ENCODE peak calls at places on chromosomes 1 and 21, in six cellular contexts. D is prostate gland, C is fibroblast of the aortic adventitia, K is OCI-LY7, Z is heart right ventricle, V is left lung. X is an unnamed sample.

GRCh38 chr1:15432327-15432726 is 5.9 kb upstream of the CTRC start:
- DNase-seq in D (no peak), V (no peak), K (no peak), C (no peak), Z (no peak), X (no peak)

GRCh38 chr1:46333300-46334029 is 7.1 kb upstream of the NSUN4 start:
- DNase-seq in V (no peak), D (no peak), Z (no peak), C (peak; percentile 28), K (peak; percentile 88), X (no peak)

GRCh38 chr1:196450143-196450911 is 157.9 kb downstream of the KCNT2 start:
- DNase-seq in D (no peak), Z (no peak), V (no peak), K (no peak), C (no peak), X (no peak)

GRCh38 chr1:12040457-12041051 is 21.3 kb downstream of the MIIP start:
- DNase-seq in D (peak; percentile 34), Z (no peak), K (peak; percentile 96), C (peak; percentile 95), V (peak; percentile 57), X (no peak)

GRCh38 chr21:44018813-44019567 is 6.9 kb downstream of the TRAPPC10 start:
- DNase-seq in Z (no peak), K (no peak), C (no peak), D (no peak), V (no peak), X (no peak)

GRCh38 chr1:32246888-32247273 is at the start of gene FAM167B:
- DNase-seq in D (no peak), C (peak; percentile 96), Z (peak; percentile 40), K (no peak), V (no peak), X (no peak)

GRCh38 chr1:206521002-206521585 is 13.8 kb downstream of the RASSF5 start:
- DNase-seq in C (no peak), Z (no peak), V (no peak), D (peak; percentile 35), K (no peak), X (no peak)

GRCh38 chr1:72018562-72018961 is 263.8 kb downstream of the NEGR1 start:
- DNase-seq in C (no peak), V (no peak), D (no peak), Z (no peak), K (no peak), X (no peak)

GRCh38 chr1:240499012-240499411 is 112.9 kb downstream of the GREM2 start:
- DNase-seq in Z (no peak), D (no peak), K (no peak), V (no peak), C (peak; percentile 57), X (no peak)

GRCh38 chr21:26389971-26390641 is 183.0 kb downstream of the CYYR1 start:
- DNase-seq in V (no peak), C (peak; percentile 27), D (peak; percentile 49), K (no peak), Z (no peak), X (no peak)

GRCh38 chr1:15469836-15470495 is 5.9 kb upstream of the CELA2B start:
- DNase-seq in K (no peak), D (no peak), C (no peak), V (no peak), Z (no peak), X (no peak)

DNA sequence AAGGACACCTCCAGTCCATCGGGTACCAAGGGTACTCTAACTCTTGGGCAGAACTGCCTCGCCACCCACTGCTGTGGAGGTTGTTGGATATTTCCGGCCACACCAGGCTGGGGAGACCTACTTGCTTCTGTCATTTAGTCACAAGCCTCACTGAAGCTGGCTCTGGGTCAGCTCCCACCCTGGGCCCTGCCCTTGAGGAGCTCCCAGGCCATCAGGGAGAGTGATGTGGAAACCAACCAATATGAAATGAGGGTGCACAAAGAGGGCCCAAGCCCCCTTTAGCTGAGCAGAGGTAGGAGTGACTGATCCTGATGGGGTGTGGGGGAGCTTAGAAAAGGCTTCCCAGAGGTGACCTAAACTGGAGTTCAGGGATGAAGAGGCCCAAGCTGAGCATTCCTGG is 19.6 kb downstream of the PARS2 start:
- DNase-seq in V (no peak), C (no peak), K (no peak), D (no peak), Z (no peak), X (peak; percentile 57)
- H3K4me3 ChIP-seq in V (no peak overlapping the region), C (no peak overlapping the region), K (no peak overlapping the region), D (no peak overlapping the region), Z (no peak overlapping the region), X (no peak overlapping the region)

GRCh38 chr1:216788671-216789070 is 65.4 kb upstream of the ESRRG start:
- DNase-seq in D (no peak), V (no peak), K (no peak), Z (no peak), C (no peak), X (no peak)

GRCh38 chr1:216794541-216795055 is 71.4 kb upstream of the ESRRG start:
- DNase-seq in D (no peak), C (no peak), K (no peak), V (no peak), Z (no peak), X (no peak)

DNA sequence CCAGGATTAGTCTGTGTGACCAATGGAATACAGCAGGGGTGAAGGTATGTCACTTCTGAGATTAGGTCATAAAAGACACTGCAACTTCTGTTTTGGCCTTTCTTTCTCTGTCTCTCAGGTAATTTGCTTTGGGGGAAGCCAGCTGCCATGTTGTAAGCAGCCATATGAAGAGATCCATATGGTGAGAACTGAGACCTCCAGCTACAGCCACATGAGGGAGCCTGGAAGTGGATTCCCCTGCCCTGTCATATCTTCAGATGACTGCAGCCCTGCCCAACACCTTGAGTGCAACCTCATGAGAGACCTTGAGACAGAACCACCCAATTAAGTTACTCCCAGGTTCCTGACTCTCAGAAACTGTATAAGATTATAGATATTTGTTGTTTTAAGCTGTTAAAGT is 70.1 kb upstream of the ESRRG start:
- DNase-seq in D (no peak), Z (no peak), V (no peak), K (no peak), C (no peak), X (no peak)
- H3K4me3 ChIP-seq in D (no peak overlapping the region), Z (no peak overlapping the region), V (no peak overlapping the region), K (no peak overlapping the region), C (no peak overlapping the region), X (no peak overlapping the region)

GRCh38 chr1:247316590-247317197 is 15.0 kb downstream of the ZNF496 start:
- DNase-seq in D (no peak), K (no peak), V (no peak), Z (no peak), C (no peak), X (no peak)
- H3K4me3 ChIP-seq in D (no peak overlapping the region), K (no peak overlapping the region), V (no peak overlapping the region), Z (no peak overlapping the region), C (no peak overlapping the region), X (no peak overlapping the region)

DNA sequence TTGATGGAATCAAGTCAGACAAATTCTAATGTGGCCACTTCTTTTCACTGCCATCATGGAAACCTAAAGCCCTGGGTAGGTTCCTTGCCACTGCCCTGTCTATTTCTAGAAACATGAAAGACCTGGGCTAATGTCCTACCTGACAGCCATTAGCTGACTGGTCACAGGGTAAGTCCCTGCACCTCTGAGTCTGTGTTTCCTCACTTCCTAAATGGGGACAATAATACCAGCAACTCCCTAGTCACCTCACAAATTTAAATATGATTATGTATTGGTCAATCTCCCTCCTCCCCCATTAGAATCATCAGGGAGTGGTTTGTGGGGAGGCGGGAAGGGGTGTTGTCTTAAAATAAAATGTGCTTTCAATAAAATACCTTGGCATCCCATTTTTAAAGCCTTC is 2.2 kb downstream of the CREG1 start:
- DNase-seq in D (no peak), C (no peak), K (no peak), Z (no peak), V (no peak), X (no peak)
- H3K4me3 ChIP-seq in D (no peak overlapping the region), C (no peak overlapping the region), K (peak overlapping the region; percentile 84), Z (no peak overlapping the region), V (peak overlapping the region; percentile 82), X (no peak overlapping the region)

GRCh38 chr1:62068978-62069377 is 125.7 kb upstream of the L1TD1 start:
- DNase-seq in Z (no peak), V (no peak), C (peak; percentile 55), D (no peak), K (no peak), X (no peak)
- H3K4me3 ChIP-seq in Z (no peak overlapping the region), V (no peak overlapping the region), C (no peak overlapping the region), D (no peak overlapping the region), K (no peak overlapping the region), X (peak overlapping the region; percentile 30)

DNA sequence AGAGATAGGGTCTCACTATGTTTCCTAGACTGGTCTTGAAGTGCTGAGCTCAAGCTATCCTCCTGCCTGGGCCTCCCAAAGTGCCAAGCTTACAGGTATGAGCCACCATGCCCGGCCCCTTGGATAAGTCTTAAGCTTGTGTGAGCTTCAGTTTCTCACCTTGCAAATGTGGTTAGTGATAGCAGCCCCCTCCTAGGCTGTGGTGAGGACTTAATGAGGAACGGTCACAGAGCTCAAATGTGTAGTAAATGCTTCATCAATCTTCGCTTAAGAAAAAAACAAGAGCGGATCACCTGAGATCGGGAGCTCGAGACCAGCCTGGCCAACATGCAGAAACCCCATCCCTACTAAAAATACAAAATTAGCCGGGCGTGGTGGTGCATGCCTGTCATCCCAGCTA is 3.0 kb downstream of the CNR2 start:
- DNase-seq in K (peak; percentile 66), Z (no peak), D (no peak), V (no peak), C (no peak), X (no peak)
- H3K4me3 ChIP-seq in K (peak overlapping the region; percentile 76), Z (no peak overlapping the region), D (no peak overlapping the region), V (no peak overlapping the region), C (no peak overlapping the region), X (no peak overlapping the region)

GRCh38 chr21:33662046-33662445 is 19.7 kb downstream of the ITSN1 start:
- DNase-seq in K (no peak), Z (no peak), D (no peak), V (no peak), C (no peak), X (no peak)
- H3K4me3 ChIP-seq in K (no peak overlapping the region), Z (no peak overlapping the region), D (no peak overlapping the region), V (no peak overlapping the region), C (no peak overlapping the region), X (no peak overlapping the region)

GRCh38 chr1:37994886-37995566 is 5.2 kb upstream of the SF3A3 start:
- DNase-seq in K (no peak), C (no peak), D (no peak), Z (no peak), V (no peak), X (no peak)
- H3K4me3 ChIP-seq in K (no peak overlapping the region), C (peak overlapping the region; percentile 67), D (no peak overlapping the region), Z (peak overlapping the region; percentile 45), V (peak overlapping the region; percentile 44), X (peak overlapping the region; percentile 78)

X was measured in ascending aorta.